ENCODE peak calls at places on chromosomes 3 and 15, in ten cellular contexts. T is EL; F is ACHN; Z is cardiac muscle cell; I is activated CD4-positive, alpha-beta memory T cell treated with anti-CD3 and anti-CD28 coated beads, Interleukin-2, amount 10 ng/mL, durations not matched to agents 7 days and 5 days; Y is stimulated activated effector memory CD8-positive, alpha-beta T cell treated with anti-CD3 and anti-CD28 coated beads, Interleukin-12 subunit alpha, Interleukin-12 subunit beta, amount 100 ng/mL, for 72 hours; J is dorsolateral prefrontal cortex; A is cerebellum; M is AG09309; D is kidney glomerular epithelial cell. B is an unnamed sample.

GRCh38 chr15:35281515-35281914 is 196.4 kb upstream of the NANOGP8 start:
- DNase-seq in T (peak; percentile 74), F (no peak), Z (no peak), I (no peak), Y (no peak), J (no peak), A (no peak), M (no peak), D (no peak), B (no peak)

GRCh38 chr3:126646662-126647061 is 8.3 kb downstream of the TXNRD3 start:
- DNase-seq in T (no peak), F (no peak), Z (peak; percentile 36), I (no peak), Y (no peak), J (no peak), A (no peak), M (no peak), D (no peak), B (no peak)

GRCh38 chr3:193375614-193376013 is 2.9 kb downstream of the ATP13A5 start:
- DNase-seq in T (no peak), F (no peak), Z (no peak), I (no peak), Y (no peak), J (no peak), A (no peak), M (no peak), D (no peak), B (no peak)

GRCh38 chr15:49624046-49624445 is 3.2 kb downstream of the DTWD1 start:
- DNase-seq in T (peak; percentile 93), F (no peak), Z (peak; percentile 47), I (no peak), Y (no peak), J (no peak), A (no peak), M (no peak), D (no peak), B (no peak)

GRCh38 chr3:66989860-66990696 is 8.0 kb upstream of the KBTBD8 start:
- DNase-seq in T (peak; percentile 16), F (peak; percentile 26), Z (peak; percentile 13), I (no peak), Y (no peak), J (no peak), A (no peak), M (no peak), D (no peak), B (no peak)

GRCh38 chr15:43799209-43799944 is 643 bp downstream of the SERINC4 start:
- DNase-seq in T (no peak), F (no peak), Z (no peak), I (no peak), Y (no peak), J (no peak), A (no peak), M (no peak), D (no peak), B (no peak)

GRCh38 chr3:10778492-10779292 is 37.3 kb upstream of the SLC6A11 start:
- DNase-seq in T (no peak), F (no peak), Z (no peak), I (no peak), Y (peak; percentile 37), J (no peak), A (no peak), M (no peak), D (no peak), B (no peak)

GRCh38 chr3:34107669-34108068 is 309.2 kb downstream of the PDCD6IP start:
- DNase-seq in T (no peak), F (no peak), Z (no peak), I (no peak), Y (no peak), J (no peak), A (no peak), M (no peak), D (no peak), B (no peak)

GRCh38 chr3:122977645-122978466 is 49.7 kb downstream of the SEMA5B start:
- DNase-seq in T (peak; percentile 93), F (peak; percentile 95), Z (peak; percentile 77), I (no peak), Y (no peak), J (peak; percentile 32), A (peak; percentile 40), M (no peak), D (peak; percentile 93), B (no peak)

GRCh38 chr3:27907929-27908328 is 185.8 kb upstream of the EOMES start:
- DNase-seq in T (no peak), F (no peak), Z (no peak), I (no peak), Y (no peak), J (no peak), A (no peak), M (no peak), D (no peak), B (no peak)

GRCh38 chr3:35944915-35945710 is 305.8 kb downstream of the ARPP21 start:
- DNase-seq in T (peak; percentile 33), F (no peak), Z (no peak), I (no peak), Y (no peak), J (no peak), A (no peak), M (no peak), D (peak; percentile 55), B (no peak)

GRCh38 chr15:57534279-57534678 is 57.4 kb upstream of the MYZAP start:
- DNase-seq in T (no peak), F (no peak), Z (peak; percentile 66), I (no peak), Y (no peak), J (no peak), A (peak; percentile 15), M (no peak), D (no peak), B (no peak)

GRCh38 chr3:166446986-166447385 is 609.8 kb upstream of the BCHE start:
- DNase-seq in T (no peak), F (no peak), Z (no peak), I (no peak), Y (no peak), J (no peak), A (no peak), M (no peak), D (no peak), B (no peak)

GRCh38 chr3:159781867-159782266 is 206.8 kb upstream of the IL12A start:
- DNase-seq in T (no peak), F (no peak), Z (no peak), I (no peak), Y (no peak), J (no peak), A (no peak), M (no peak), D (no peak), B (no peak)

GRCh38 chr3:128496602-128497304 is 3.8 kb upstream of the GATA2 start:
- DNase-seq in T (no peak), F (no peak), Z (peak; percentile 52), I (no peak), Y (no peak), J (peak; percentile 22), A (no peak), M (no peak), D (no peak), B (peak; percentile 27)

GRCh38 chr15:101145362-101145761 is 106.5 kb downstream of the CHSY1 start:
- DNase-seq in T (peak; percentile 17), F (no peak), Z (peak; percentile 36), I (no peak), Y (no peak), J (no peak), A (no peak), M (no peak), D (no peak), B (no peak)

GRCh38 chr3:64234571-64234970 is 9.3 kb upstream of the PRICKLE2 start:
- DNase-seq in T (no peak), F (no peak), Z (no peak), I (no peak), Y (no peak), J (no peak), A (no peak), M (no peak), D (no peak), B (no peak)

GRCh38 chr3:45362768-45363167 is 25.6 kb upstream of the LARS2 start:
- DNase-seq in T (no peak), F (no peak), Z (peak; percentile 36), I (no peak), Y (no peak), J (no peak), A (no peak), M (no peak), D (no peak), B (no peak)

GRCh38 chr3:34106379-34106778 is 307.9 kb downstream of the PDCD6IP start:
- DNase-seq in T (no peak), F (no peak), Z (no peak), I (no peak), Y (no peak), J (no peak), A (no peak), M (no peak), D (no peak), B (no peak)

GRCh38 chr3:5063724-5064123 is 58.4 kb upstream of the ARL8B start:
- DNase-seq in T (no peak), F (no peak), Z (no peak), I (no peak), Y (no peak), J (no peak), A (no peak), M (no peak), D (no peak), B (no peak)

GRCh38 chr15:36831915-36832310 is 252.5 kb downstream of the CDIN1 start:
- DNase-seq in T (no peak), F (no peak), Z (no peak), I (no peak), Y (no peak), J (no peak), A (no peak), M (no peak), D (peak; percentile 17), B (no peak)

GRCh38 chr3:174859756-174860155 is 622 bp downstream of the NAALADL2 start:
- DNase-seq in T (no peak), F (no peak), Z (no peak), I (no peak), Y (no peak), J (no peak), A (no peak), M (no peak), D (no peak), B (no peak)

GRCh38 chr15:101381671-101382212 is 86.7 kb upstream of the SNRPA1 start:
- DNase-seq in T (no peak), F (no peak), Z (no peak), I (no peak), Y (no peak), J (no peak), A (no peak), M (no peak), D (no peak), B (no peak)

GRCh38 chr15:29815000-29815704 is 7.1 kb downstream of the TJP1 start:
- DNase-seq in T (peak; percentile 49), F (peak; percentile 53), Z (no peak), I (no peak), Y (no peak), J (no peak), A (no peak), M (no peak), D (peak; percentile 8), B (no peak)

GRCh38 chr3:191019855-191020254 is 157.4 kb upstream of the GMNC start:
- DNase-seq in T (no peak), F (no peak), Z (no peak), I (no peak), Y (no peak), J (no peak), A (no peak), M (no peak), D (no peak), B (no peak)

GRCh38 chr3:18143258-18143780 is 281.8 kb downstream of the SATB1 start:
- DNase-seq in T (no peak), F (no peak), Z (no peak), I (no peak), Y (no peak), J (no peak), A (no peak), M (no peak), D (no peak), B (no peak)

GRCh38 chr15:46676233-46677206 is 1040.8 kb upstream of the SEMA6D start:
- DNase-seq in T (no peak), F (no peak), Z (no peak), I (no peak), Y (no peak), J (no peak), A (no peak), M (no peak), D (no peak), B (no peak)

GRCh38 chr3:12560505-12561188 is 3.8 kb downstream of the MKRN2 start:
- DNase-seq in T (no peak), F (no peak), Z (no peak), I (no peak), Y (peak; percentile 53), J (no peak), A (peak; percentile 79), M (no peak), D (no peak), B (no peak)

B was measured in substantia nigra.